ENCODE peak calls at places on chromosome 10, in ten cellular contexts. One of them, this sample, is unnamed.

GRCh38 chr10:3757250-3757637 is 27.8 kb downstream of the KLF6 start:
- DNase-seq in central memory CD4-positive, alpha-beta T cell: no peak
- DNase-seq in stimulated activated effector memory CD8-positive, alpha-beta T cell treated with anti-CD3 and anti-CD28 coated beads, Interleukin-12 subunit alpha, Interleukin-12 subunit beta, amount 100 ng/mL, for 72 hours: no peak
- DNase-seq in EL: no peak
- DNase-seq in KG1: no peak
- DNase-seq in fibroblast of the conjunctiva: no peak
- DNase-seq in activated naive CD4-positive, alpha-beta T cell: no peak
- DNase-seq in effector memory CD4-positive, alpha-beta T cell: no peak
- DNase-seq in IMR-90: no peak
- DNase-seq in AG09319: no peak
- DNase-seq in this sample: no peak

GRCh38 chr10:125156739-125157472 is 3.5 kb downstream of the CTBP2 start:
- DNase-seq in IMR-90: no peak
- DNase-seq in fibroblast of the conjunctiva: no peak
- DNase-seq in KG1: no peak
- DNase-seq in stimulated activated effector memory CD8-positive, alpha-beta T cell treated with anti-CD3 and anti-CD28 coated beads, Interleukin-12 subunit alpha, Interleukin-12 subunit beta, amount 100 ng/mL, for 72 hours: no peak
- DNase-seq in central memory CD4-positive, alpha-beta T cell: no peak
- DNase-seq in activated naive CD4-positive, alpha-beta T cell: no peak
- DNase-seq in EL: no peak
- DNase-seq in effector memory CD4-positive, alpha-beta T cell: no peak
- DNase-seq in AG09319: no peak
- DNase-seq in this sample: no peak

GRCh38 chr10:132664407-132664806 is 121.5 kb downstream of the NKX6-2 start:
- DNase-seq in effector memory CD4-positive, alpha-beta T cell: no peak
- DNase-seq in central memory CD4-positive, alpha-beta T cell: no peak
- DNase-seq in activated naive CD4-positive, alpha-beta T cell: no peak
- DNase-seq in fibroblast of the conjunctiva: no peak
- DNase-seq in KG1: no peak
- DNase-seq in EL: no peak
- DNase-seq in IMR-90: no peak
- DNase-seq in stimulated activated effector memory CD8-positive, alpha-beta T cell treated with anti-CD3 and anti-CD28 coated beads, Interleukin-12 subunit alpha, Interleukin-12 subunit beta, amount 100 ng/mL, for 72 hours: no peak
- DNase-seq in AG09319: no peak
- DNase-seq in this sample: no peak

GRCh38 chr10:91820144-91820543 is 21.9 kb downstream of the TNKS2 start:
- DNase-seq in activated naive CD4-positive, alpha-beta T cell: no peak
- DNase-seq in EL: no peak
- DNase-seq in IMR-90: peak
- DNase-seq in stimulated activated effector memory CD8-positive, alpha-beta T cell treated with anti-CD3 and anti-CD28 coated beads, Interleukin-12 subunit alpha, Interleukin-12 subunit beta, amount 100 ng/mL, for 72 hours: no peak
- DNase-seq in central memory CD4-positive, alpha-beta T cell: no peak
- DNase-seq in AG09319: no peak
- DNase-seq in KG1: no peak
- DNase-seq in fibroblast of the conjunctiva: no peak
- DNase-seq in effector memory CD4-positive, alpha-beta T cell: no peak
- DNase-seq in this sample: no peak

GRCh38 chr10:124611738-124612137 is 132.4 kb downstream of the FAM53B start:
- DNase-seq in IMR-90: no peak
- DNase-seq in central memory CD4-positive, alpha-beta T cell: peak
- DNase-seq in AG09319: no peak
- DNase-seq in KG1: peak
- DNase-seq in fibroblast of the conjunctiva: no peak
- DNase-seq in activated naive CD4-positive, alpha-beta T cell: no peak
- DNase-seq in effector memory CD4-positive, alpha-beta T cell: peak
- DNase-seq in stimulated activated effector memory CD8-positive, alpha-beta T cell treated with anti-CD3 and anti-CD28 coated beads, Interleukin-12 subunit alpha, Interleukin-12 subunit beta, amount 100 ng/mL, for 72 hours: no peak
- DNase-seq in EL: no peak
- DNase-seq in this sample: no peak

GRCh38 chr10:21807162-21807561 is 196.4 kb downstream of the DNAJC1 start:
- DNase-seq in KG1: no peak
- DNase-seq in stimulated activated effector memory CD8-positive, alpha-beta T cell treated with anti-CD3 and anti-CD28 coated beads, Interleukin-12 subunit alpha, Interleukin-12 subunit beta, amount 100 ng/mL, for 72 hours: no peak
- DNase-seq in EL: no peak
- DNase-seq in IMR-90: no peak
- DNase-seq in fibroblast of the conjunctiva: no peak
- DNase-seq in central memory CD4-positive, alpha-beta T cell: no peak
- DNase-seq in AG09319: no peak
- DNase-seq in activated naive CD4-positive, alpha-beta T cell: no peak
- DNase-seq in effector memory CD4-positive, alpha-beta T cell: no peak
- DNase-seq in this sample: no peak

GRCh38 chr10:133465950-133466474 is 12.3 kb downstream of the SCART1 start:
- DNase-seq in activated naive CD4-positive, alpha-beta T cell: no peak
- DNase-seq in central memory CD4-positive, alpha-beta T cell: no peak
- DNase-seq in IMR-90: no peak
- DNase-seq in EL: no peak
- DNase-seq in AG09319: no peak
- DNase-seq in KG1: no peak
- DNase-seq in effector memory CD4-positive, alpha-beta T cell: no peak
- DNase-seq in stimulated activated effector memory CD8-positive, alpha-beta T cell treated with anti-CD3 and anti-CD28 coated beads, Interleukin-12 subunit alpha, Interleukin-12 subunit beta, amount 100 ng/mL, for 72 hours: no peak
- DNase-seq in fibroblast of the conjunctiva: no peak
- DNase-seq in this sample: no peak

GRCh38 chr10:74967850-74968620 is 141.6 kb downstream of the KAT6B start:
- DNase-seq in stimulated activated effector memory CD8-positive, alpha-beta T cell treated with anti-CD3 and anti-CD28 coated beads, Interleukin-12 subunit alpha, Interleukin-12 subunit beta, amount 100 ng/mL, for 72 hours: no peak
- DNase-seq in KG1: peak
- DNase-seq in EL: no peak
- DNase-seq in IMR-90: no peak
- DNase-seq in fibroblast of the conjunctiva: no peak
- DNase-seq in activated naive CD4-positive, alpha-beta T cell: no peak
- DNase-seq in central memory CD4-positive, alpha-beta T cell: peak
- DNase-seq in effector memory CD4-positive, alpha-beta T cell: no peak
- DNase-seq in AG09319: no peak
- DNase-seq in this sample: no peak

GRCh38 chr10:128803790-128804189 is 663.3 kb upstream of the MGMT start:
- DNase-seq in EL: no peak
- DNase-seq in KG1: no peak
- DNase-seq in IMR-90: no peak
- DNase-seq in AG09319: no peak
- DNase-seq in central memory CD4-positive, alpha-beta T cell: no peak
- DNase-seq in stimulated activated effector memory CD8-positive, alpha-beta T cell treated with anti-CD3 and anti-CD28 coated beads, Interleukin-12 subunit alpha, Interleukin-12 subunit beta, amount 100 ng/mL, for 72 hours: no peak
- DNase-seq in activated naive CD4-positive, alpha-beta T cell: no peak
- DNase-seq in fibroblast of the conjunctiva: no peak
- DNase-seq in effector memory CD4-positive, alpha-beta T cell: no peak
- DNase-seq in this sample: no peak

GRCh38 chr10:91073301-91073780 is 147.1 kb upstream of the PCGF5 start:
- DNase-seq in activated naive CD4-positive, alpha-beta T cell: no peak
- DNase-seq in IMR-90: no peak
- DNase-seq in KG1: no peak
- DNase-seq in central memory CD4-positive, alpha-beta T cell: no peak
- DNase-seq in EL: no peak
- DNase-seq in AG09319: no peak
- DNase-seq in stimulated activated effector memory CD8-positive, alpha-beta T cell treated with anti-CD3 and anti-CD28 coated beads, Interleukin-12 subunit alpha, Interleukin-12 subunit beta, amount 100 ng/mL, for 72 hours: no peak
- DNase-seq in fibroblast of the conjunctiva: no peak
- DNase-seq in effector memory CD4-positive, alpha-beta T cell: no peak
- DNase-seq in this sample: no peak

GRCh38 chr10:52818019-52818418 is 45.4 kb upstream of the MBL2 start:
- DNase-seq in AG09319: no peak
- DNase-seq in activated naive CD4-positive, alpha-beta T cell: no peak
- DNase-seq in effector memory CD4-positive, alpha-beta T cell: no peak
- DNase-seq in IMR-90: peak
- DNase-seq in KG1: no peak
- DNase-seq in central memory CD4-positive, alpha-beta T cell: no peak
- DNase-seq in EL: peak
- DNase-seq in stimulated activated effector memory CD8-positive, alpha-beta T cell treated with anti-CD3 and anti-CD28 coated beads, Interleukin-12 subunit alpha, Interleukin-12 subunit beta, amount 100 ng/mL, for 72 hours: no peak
- DNase-seq in fibroblast of the conjunctiva: peak
- DNase-seq in this sample: no peak

GRCh38 chr10:71068811-71069411 is 143.5 kb upstream of the UNC5B start:
- DNase-seq in activated naive CD4-positive, alpha-beta T cell: no peak
- DNase-seq in EL: peak
- DNase-seq in central memory CD4-positive, alpha-beta T cell: no peak
- DNase-seq in effector memory CD4-positive, alpha-beta T cell: no peak
- DNase-seq in AG09319: no peak
- DNase-seq in fibroblast of the conjunctiva: no peak
- DNase-seq in KG1: no peak
- DNase-seq in IMR-90: peak
- DNase-seq in stimulated activated effector memory CD8-positive, alpha-beta T cell treated with anti-CD3 and anti-CD28 coated beads, Interleukin-12 subunit alpha, Interleukin-12 subunit beta, amount 100 ng/mL, for 72 hours: no peak
- DNase-seq in this sample: no peak

GRCh38 chr10:71314694-71315225 is 4.3 kb upstream of the SLC29A3 start:
- DNase-seq in central memory CD4-positive, alpha-beta T cell: no peak
- DNase-seq in fibroblast of the conjunctiva: no peak
- DNase-seq in stimulated activated effector memory CD8-positive, alpha-beta T cell treated with anti-CD3 and anti-CD28 coated beads, Interleukin-12 subunit alpha, Interleukin-12 subunit beta, amount 100 ng/mL, for 72 hours: no peak
- DNase-seq in AG09319: no peak
- DNase-seq in effector memory CD4-positive, alpha-beta T cell: no peak
- DNase-seq in activated naive CD4-positive, alpha-beta T cell: no peak
- DNase-seq in KG1: no peak
- DNase-seq in EL: no peak
- DNase-seq in IMR-90: no peak
- DNase-seq in this sample: no peak

GRCh38 chr10:70038926-70039325 is 13.7 kb upstream of the MACROH2A2 start:
- DNase-seq in stimulated activated effector memory CD8-positive, alpha-beta T cell treated with anti-CD3 and anti-CD28 coated beads, Interleukin-12 subunit alpha, Interleukin-12 subunit beta, amount 100 ng/mL, for 72 hours: no peak
- DNase-seq in AG09319: no peak
- DNase-seq in effector memory CD4-positive, alpha-beta T cell: no peak
- DNase-seq in activated naive CD4-positive, alpha-beta T cell: no peak
- DNase-seq in fibroblast of the conjunctiva: no peak
- DNase-seq in central memory CD4-positive, alpha-beta T cell: no peak
- DNase-seq in KG1: no peak
- DNase-seq in IMR-90: no peak
- DNase-seq in EL: no peak
- DNase-seq in this sample: no peak

GRCh38 chr10:123367181-123367580 is 213.0 kb downstream of the BUB3 start:
- DNase-seq in fibroblast of the conjunctiva: no peak
- DNase-seq in KG1: no peak
- DNase-seq in IMR-90: no peak
- DNase-seq in AG09319: no peak
- DNase-seq in central memory CD4-positive, alpha-beta T cell: no peak
- DNase-seq in EL: no peak
- DNase-seq in activated naive CD4-positive, alpha-beta T cell: no peak
- DNase-seq in effector memory CD4-positive, alpha-beta T cell: no peak
- DNase-seq in stimulated activated effector memory CD8-positive, alpha-beta T cell treated with anti-CD3 and anti-CD28 coated beads, Interleukin-12 subunit alpha, Interleukin-12 subunit beta, amount 100 ng/mL, for 72 hours: no peak
- DNase-seq in this sample: no peak

GRCh38 chr10:60801538-60801937 is 23.3 kb downstream of the CDK1 start:
- DNase-seq in IMR-90: peak
- DNase-seq in fibroblast of the conjunctiva: no peak
- DNase-seq in KG1: no peak
- DNase-seq in activated naive CD4-positive, alpha-beta T cell: no peak
- DNase-seq in AG09319: peak
- DNase-seq in central memory CD4-positive, alpha-beta T cell: no peak
- DNase-seq in stimulated activated effector memory CD8-positive, alpha-beta T cell treated with anti-CD3 and anti-CD28 coated beads, Interleukin-12 subunit alpha, Interleukin-12 subunit beta, amount 100 ng/mL, for 72 hours: no peak
- DNase-seq in effector memory CD4-positive, alpha-beta T cell: no peak
- DNase-seq in EL: no peak
- DNase-seq in this sample: no peak

GRCh38 chr10:25701651-25702050 is 232.4 kb upstream of the MYO3A start:
- DNase-seq in stimulated activated effector memory CD8-positive, alpha-beta T cell treated with anti-CD3 and anti-CD28 coated beads, Interleukin-12 subunit alpha, Interleukin-12 subunit beta, amount 100 ng/mL, for 72 hours: no peak
- DNase-seq in activated naive CD4-positive, alpha-beta T cell: no peak
- DNase-seq in fibroblast of the conjunctiva: no peak
- DNase-seq in EL: no peak
- DNase-seq in effector memory CD4-positive, alpha-beta T cell: no peak
- DNase-seq in KG1: no peak
- DNase-seq in central memory CD4-positive, alpha-beta T cell: no peak
- DNase-seq in AG09319: no peak
- DNase-seq in IMR-90: no peak
- DNase-seq in this sample: no peak

GRCh38 chr10:132833421-132834111 is 47.6 kb upstream of the NKX6-2 start:
- DNase-seq in effector memory CD4-positive, alpha-beta T cell: no peak
- DNase-seq in fibroblast of the conjunctiva: no peak
- DNase-seq in central memory CD4-positive, alpha-beta T cell: no peak
- DNase-seq in stimulated activated effector memory CD8-positive, alpha-beta T cell treated with anti-CD3 and anti-CD28 coated beads, Interleukin-12 subunit alpha, Interleukin-12 subunit beta, amount 100 ng/mL, for 72 hours: no peak
- DNase-seq in IMR-90: no peak
- DNase-seq in activated naive CD4-positive, alpha-beta T cell: no peak
- DNase-seq in KG1: no peak
- DNase-seq in AG09319: no peak
- DNase-seq in EL: no peak
- DNase-seq in this sample: no peak

GRCh38 chr10:63491558-63492316 is 26.0 kb upstream of the JMJD1C start:
- DNase-seq in EL: peak
- DNase-seq in effector memory CD4-positive, alpha-beta T cell: no peak
- DNase-seq in fibroblast of the conjunctiva: peak
- DNase-seq in AG09319: peak
- DNase-seq in central memory CD4-positive, alpha-beta T cell: no peak
- DNase-seq in stimulated activated effector memory CD8-positive, alpha-beta T cell treated with anti-CD3 and anti-CD28 coated beads, Interleukin-12 subunit alpha, Interleukin-12 subunit beta, amount 100 ng/mL, for 72 hours: no peak
- DNase-seq in IMR-90: peak
- DNase-seq in activated naive CD4-positive, alpha-beta T cell: no peak
- DNase-seq in KG1: no peak
- DNase-seq in this sample: no peak

GRCh38 chr10:110650265-110650668 is 6.1 kb downstream of the RBM20 start:
- DNase-seq in central memory CD4-positive, alpha-beta T cell: no peak
- DNase-seq in fibroblast of the conjunctiva: no peak
- DNase-seq in KG1: no peak
- DNase-seq in IMR-90: no peak
- DNase-seq in AG09319: no peak
- DNase-seq in effector memory CD4-positive, alpha-beta T cell: no peak
- DNase-seq in activated naive CD4-positive, alpha-beta T cell: no peak
- DNase-seq in EL: no peak
- DNase-seq in stimulated activated effector memory CD8-positive, alpha-beta T cell treated with anti-CD3 and anti-CD28 coated beads, Interleukin-12 subunit alpha, Interleukin-12 subunit beta, amount 100 ng/mL, for 72 hours: no peak
- DNase-seq in this sample: no peak

GRCh38 chr10:80739328-80739727 is 201.6 kb downstream of the SH2D4B start:
- DNase-seq in stimulated activated effector memory CD8-positive, alpha-beta T cell treated with anti-CD3 and anti-CD28 coated beads, Interleukin-12 subunit alpha, Interleukin-12 subunit beta, amount 100 ng/mL, for 72 hours: no peak
- DNase-seq in central memory CD4-positive, alpha-beta T cell: no peak
- DNase-seq in EL: no peak
- DNase-seq in IMR-90: no peak
- DNase-seq in activated naive CD4-positive, alpha-beta T cell: no peak
- DNase-seq in fibroblast of the conjunctiva: no peak
- DNase-seq in AG09319: no peak
- DNase-seq in effector memory CD4-positive, alpha-beta T cell: no peak
- DNase-seq in KG1: no peak
- DNase-seq in this sample: no peak

GRCh38 chr10:11145498-11145855 is 127.8 kb downstream of the CELF2 start:
- DNase-seq in activated naive CD4-positive, alpha-beta T cell: no peak
- DNase-seq in EL: no peak
- DNase-seq in central memory CD4-positive, alpha-beta T cell: peak
- DNase-seq in effector memory CD4-positive, alpha-beta T cell: peak
- DNase-seq in fibroblast of the conjunctiva: no peak
- DNase-seq in KG1: no peak
- DNase-seq in AG09319: no peak
- DNase-seq in stimulated activated effector memory CD8-positive, alpha-beta T cell treated with anti-CD3 and anti-CD28 coated beads, Interleukin-12 subunit alpha, Interleukin-12 subunit beta, amount 100 ng/mL, for 72 hours: no peak
- DNase-seq in IMR-90: no peak
- DNase-seq in this sample: no peak

GRCh38 chr10:127990846-127991542 is 84.1 kb downstream of the PTPRE start:
- DNase-seq in stimulated activated effector memory CD8-positive, alpha-beta T cell treated with anti-CD3 and anti-CD28 coated beads, Interleukin-12 subunit alpha, Interleukin-12 subunit beta, amount 100 ng/mL, for 72 hours: peak
- DNase-seq in effector memory CD4-positive, alpha-beta T cell: no peak
- DNase-seq in IMR-90: peak
- DNase-seq in fibroblast of the conjunctiva: no peak
- DNase-seq in EL: peak
- DNase-seq in KG1: no peak
- DNase-seq in activated naive CD4-positive, alpha-beta T cell: no peak
- DNase-seq in central memory CD4-positive, alpha-beta T cell: peak
- DNase-seq in AG09319: no peak
- DNase-seq in this sample: peak

GRCh38 chr10:121312582-121312981 is 285.7 kb downstream of the FGFR2 start:
- DNase-seq in activated naive CD4-positive, alpha-beta T cell: no peak
- DNase-seq in KG1: no peak
- DNase-seq in central memory CD4-positive, alpha-beta T cell: no peak
- DNase-seq in IMR-90: no peak
- DNase-seq in EL: no peak
- DNase-seq in fibroblast of the conjunctiva: no peak
- DNase-seq in effector memory CD4-positive, alpha-beta T cell: no peak
- DNase-seq in AG09319: no peak
- DNase-seq in stimulated activated effector memory CD8-positive, alpha-beta T cell treated with anti-CD3 and anti-CD28 coated beads, Interleukin-12 subunit alpha, Interleukin-12 subunit beta, amount 100 ng/mL, for 72 hours: no peak
- DNase-seq in this sample: no peak

GRCh38 chr10:29142516-29143314 is 146.2 kb upstream of the LYZL1 start:
- DNase-seq in fibroblast of the conjunctiva: no peak
- DNase-seq in stimulated activated effector memory CD8-positive, alpha-beta T cell treated with anti-CD3 and anti-CD28 coated beads, Interleukin-12 subunit alpha, Interleukin-12 subunit beta, amount 100 ng/mL, for 72 hours: no peak
- DNase-seq in activated naive CD4-positive, alpha-beta T cell: no peak
- DNase-seq in IMR-90: no peak
- DNase-seq in KG1: no peak
- DNase-seq in EL: no peak
- DNase-seq in AG09319: no peak
- DNase-seq in effector memory CD4-positive, alpha-beta T cell: no peak
- DNase-seq in central memory CD4-positive, alpha-beta T cell: no peak
- DNase-seq in this sample: no peak

GRCh38 chr10:31322647-31323046 is 3.6 kb downstream of the ZEB1 start:
- DNase-seq in KG1: no peak
- DNase-seq in effector memory CD4-positive, alpha-beta T cell: no peak
- DNase-seq in IMR-90: peak
- DNase-seq in fibroblast of the conjunctiva: no peak
- DNase-seq in AG09319: no peak
- DNase-seq in activated naive CD4-positive, alpha-beta T cell: no peak
- DNase-seq in stimulated activated effector memory CD8-positive, alpha-beta T cell treated with anti-CD3 and anti-CD28 coated beads, Interleukin-12 subunit alpha, Interleukin-12 subunit beta, amount 100 ng/mL, for 72 hours: no peak
- DNase-seq in EL: no peak
- DNase-seq in central memory CD4-positive, alpha-beta T cell: peak
- DNase-seq in this sample: no peak

GRCh38 chr10:62454696-62455451 is 80.7 kb downstream of the ZNF365 start:
- DNase-seq in activated naive CD4-positive, alpha-beta T cell: no peak
- DNase-seq in fibroblast of the conjunctiva: no peak
- DNase-seq in EL: peak
- DNase-seq in stimulated activated effector memory CD8-positive, alpha-beta T cell treated with anti-CD3 and anti-CD28 coated beads, Interleukin-12 subunit alpha, Interleukin-12 subunit beta, amount 100 ng/mL, for 72 hours: no peak
- DNase-seq in KG1: no peak
- DNase-seq in effector memory CD4-positive, alpha-beta T cell: no peak
- DNase-seq in AG09319: no peak
- DNase-seq in central memory CD4-positive, alpha-beta T cell: no peak
- DNase-seq in IMR-90: peak
- DNase-seq in this sample: no peak

GRCh38 chr10:117694251-117694650 is 151.7 kb downstream of the EMX2 start:
- DNase-seq in fibroblast of the conjunctiva: no peak
- DNase-seq in IMR-90: no peak
- DNase-seq in effector memory CD4-positive, alpha-beta T cell: no peak
- DNase-seq in EL: peak
- DNase-seq in KG1: no peak
- DNase-seq in stimulated activated effector memory CD8-positive, alpha-beta T cell treated with anti-CD3 and anti-CD28 coated beads, Interleukin-12 subunit alpha, Interleukin-12 subunit beta, amount 100 ng/mL, for 72 hours: no peak
- DNase-seq in central memory CD4-positive, alpha-beta T cell: no peak
- DNase-seq in AG09319: no peak
- DNase-seq in activated naive CD4-positive, alpha-beta T cell: no peak
- DNase-seq in this sample: no peak